ENCODE peak calls at places on chromosomes 13 and 19, in five cellular contexts. R is occipital lobe; A is stimulated activated effector memory CD8-positive, alpha-beta T cell treated with anti-CD3 and anti-CD28 coated beads, Interleukin-12 subunit alpha, Interleukin-12 subunit beta, amount 100 ng/mL, for 72 hours; Q is T-helper 1 cell; S is NCI-H1694. U is an unnamed sample.

GRCh38 chr13:27283906-27284523 is 13.4 kb downstream of the RASL11A start:
- DNase-seq in R (no peak), A (peak), Q (no peak), S (no peak), U (peak)

GRCh38 chr13:100131863-100132574 is 43.1 kb downstream of the PCCA start:
- DNase-seq in R (no peak), A (peak), Q (no peak), S (no peak), U (peak)

GRCh38 chr19:45446295-45446694 is 21.5 kb upstream of the FOSB start:
- DNase-seq in R (no peak), A (no peak), Q (no peak), S (peak), U (no peak)

GRCh38 chr19:10335149-10336053 is 2.1 kb upstream of the RAVER1 start:
- DNase-seq in R (no peak), A (no peak), Q (no peak), S (no peak), U (no peak)

GRCh38 chr19:50801107-50801506 is 10.9 kb downstream of the ACP4 start:
- DNase-seq in R (no peak), A (no peak), Q (no peak), S (no peak), U (no peak)

GRCh38 chr13:113820813-113821651 is 42.8 kb downstream of the GAS6 start:
- DNase-seq in R (peak), A (no peak), Q (no peak), S (peak), U (peak)

GRCh38 chr13:110893571-110893970 is 21.3 kb downstream of the ANKRD10 start:
- DNase-seq in R (no peak), A (no peak), Q (no peak), S (no peak), U (no peak)

GRCh38 chr13:68439821-68440220 is 1209.7 kb upstream of the PCDH9 start:
- DNase-seq in R (no peak), A (no peak), Q (no peak), S (no peak), U (peak)

U was measured in foreskin fibroblast.